ENCODE peak calls at places on chromosomes 11 and 22, in eight cellular contexts. F, X, B, M, N, A, G and T are unnamed samples.

GRCh38 chr11:128417607-128418324 is 169.6 kb downstream of the ETS1 start:
- DNase-seq in F (peak), X (no peak), B (peak), M (peak), N (peak), A (no peak), G (no peak), T (no peak)

GRCh38 chr22:23058481-23059336 is 11.6 kb upstream of the GNAZ start:
- DNase-seq in F (no peak), X (no peak), B (no peak), M (no peak), N (no peak), A (no peak), G (no peak), T (no peak)

GRCh38 chr11:124865181-124865901 is at the start of gene ROBO3:
- DNase-seq in F (no peak), X (no peak), B (no peak), M (no peak), N (no peak), A (no peak), G (peak), T (no peak)

GRCh38 chr11:132941024-132941646 is 591.2 kb downstream of the OPCML start:
- DNase-seq in F (peak), X (peak), B (peak), M (peak), N (peak), A (peak), G (peak), T (no peak)

GRCh38 chr11:114075891-114076441 is 16.5 kb downstream of the ZBTB16 start:
- DNase-seq in F (peak), X (peak), B (peak), M (peak), N (no peak), A (no peak), G (peak), T (no peak)

GRCh38 chr11:107859459-107860239 is 1.1 kb upstream of the SLC35F2 start:
- DNase-seq in F (no peak), X (peak), B (no peak), M (peak), N (peak), A (peak), G (peak), T (no peak)

GRCh38 chr11:133724116-133724515 is 121.2 kb downstream of the SPATA19 start:
- DNase-seq in F (no peak), X (no peak), B (no peak), M (no peak), N (no peak), A (no peak), G (no peak), T (no peak)

GRCh38 chr11:62980133-62980760 is 4.5 kb downstream of the SLC22A6 start:
- DNase-seq in F (no peak), X (peak), B (peak), M (no peak), N (no peak), A (no peak), G (peak), T (no peak)

GRCh38 chr11:65915101-65915820 is 3.6 kb downstream of the C11orf68 start:
- DNase-seq in F (no peak), X (no peak), B (no peak), M (no peak), N (no peak), A (no peak), G (no peak), T (no peak)

GRCh38 chr11:59710136-59710847 is 3.4 kb downstream of the OR10V1 start:
- DNase-seq in F (peak), X (no peak), B (no peak), M (no peak), N (no peak), A (peak), G (no peak), T (no peak)

GRCh38 chr11:112470355-112470754 is 209.7 kb upstream of the PLET1 start:
- DNase-seq in F (no peak), X (no peak), B (no peak), M (no peak), N (peak), A (no peak), G (no peak), T (no peak)

GRCh38 chr11:107590460-107591097 is 368 bp upstream of the ELMOD1 start:
- DNase-seq in F (no peak), X (no peak), B (no peak), M (no peak), N (no peak), A (no peak), G (peak), T (no peak)

GRCh38 chr11:44285756-44286155 is 24.2 kb downstream of the ALX4 start:
- DNase-seq in F (no peak), X (no peak), B (no peak), M (no peak), N (no peak), A (no peak), G (no peak), T (no peak)

GRCh38 chr22:23286296-23286695 is 106.0 kb downstream of the BCR start:
- DNase-seq in F (no peak), X (no peak), B (no peak), M (no peak), N (no peak), A (no peak), G (no peak), T (no peak)

GRCh38 chr11:36008576-36008975 is 64.7 kb downstream of the LDLRAD3 start:
- DNase-seq in F (no peak), X (no peak), B (peak), M (no peak), N (no peak), A (no peak), G (no peak), T (no peak)

GRCh38 chr22:48748860-48749554 is 1078.7 kb downstream of the BRD1 start:
- DNase-seq in F (no peak), X (no peak), B (no peak), M (no peak), N (no peak), A (no peak), G (no peak), T (no peak)

GRCh38 chr11:34426766-34427170 is 12.0 kb upstream of the CAT start:
- DNase-seq in F (peak), X (no peak), B (no peak), M (peak), N (no peak), A (no peak), G (no peak), T (no peak)

GRCh38 chr11:107598225-107599139 is 7.5 kb downstream of the ELMOD1 start:
- DNase-seq in F (peak), X (peak), B (peak), M (no peak), N (no peak), A (no peak), G (peak), T (no peak)

GRCh38 chr11:64675417-64676252 is 47.4 kb downstream of the NRXN2 start:
- DNase-seq in F (peak), X (no peak), B (peak), M (peak), N (peak), A (peak), G (no peak), T (peak)

GRCh38 chr11:119338318-119338890 is 2.3 kb downstream of the C1QTNF5 start:
- DNase-seq in F (peak), X (peak), B (peak), M (peak), N (peak), A (peak), G (peak), T (no peak)

GRCh38 chr22:45865561-45866397 is 111.2 kb downstream of the WNT7B start:
- DNase-seq in F (no peak), X (peak), B (no peak), M (no peak), N (no peak), A (no peak), G (no peak), T (no peak)

GRCh38 chr22:45866398-45867117 is 110.4 kb downstream of the WNT7B start:
- DNase-seq in F (no peak), X (peak), B (no peak), M (no peak), N (no peak), A (no peak), G (peak), T (no peak)

GRCh38 chr22:45868586-45869443 is 108.1 kb downstream of the WNT7B start:
- DNase-seq in F (no peak), X (no peak), B (no peak), M (no peak), N (no peak), A (no peak), G (no peak), T (no peak)

GRCh38 chr22:45867906-45868555 is 108.9 kb downstream of the WNT7B start:
- DNase-seq in F (no peak), X (peak), B (no peak), M (no peak), N (no peak), A (no peak), G (no peak), T (no peak)

GRCh38 chr22:45867118-45867905 is 109.7 kb downstream of the WNT7B start:
- DNase-seq in F (no peak), X (peak), B (peak), M (peak), N (no peak), A (no peak), G (peak), T (no peak)
- TF ChIP-seq CTCF in F (peak), X (no peak), B (no peak), M (peak), N (peak), A (peak), G (peak), T (no peak)

DNA sequence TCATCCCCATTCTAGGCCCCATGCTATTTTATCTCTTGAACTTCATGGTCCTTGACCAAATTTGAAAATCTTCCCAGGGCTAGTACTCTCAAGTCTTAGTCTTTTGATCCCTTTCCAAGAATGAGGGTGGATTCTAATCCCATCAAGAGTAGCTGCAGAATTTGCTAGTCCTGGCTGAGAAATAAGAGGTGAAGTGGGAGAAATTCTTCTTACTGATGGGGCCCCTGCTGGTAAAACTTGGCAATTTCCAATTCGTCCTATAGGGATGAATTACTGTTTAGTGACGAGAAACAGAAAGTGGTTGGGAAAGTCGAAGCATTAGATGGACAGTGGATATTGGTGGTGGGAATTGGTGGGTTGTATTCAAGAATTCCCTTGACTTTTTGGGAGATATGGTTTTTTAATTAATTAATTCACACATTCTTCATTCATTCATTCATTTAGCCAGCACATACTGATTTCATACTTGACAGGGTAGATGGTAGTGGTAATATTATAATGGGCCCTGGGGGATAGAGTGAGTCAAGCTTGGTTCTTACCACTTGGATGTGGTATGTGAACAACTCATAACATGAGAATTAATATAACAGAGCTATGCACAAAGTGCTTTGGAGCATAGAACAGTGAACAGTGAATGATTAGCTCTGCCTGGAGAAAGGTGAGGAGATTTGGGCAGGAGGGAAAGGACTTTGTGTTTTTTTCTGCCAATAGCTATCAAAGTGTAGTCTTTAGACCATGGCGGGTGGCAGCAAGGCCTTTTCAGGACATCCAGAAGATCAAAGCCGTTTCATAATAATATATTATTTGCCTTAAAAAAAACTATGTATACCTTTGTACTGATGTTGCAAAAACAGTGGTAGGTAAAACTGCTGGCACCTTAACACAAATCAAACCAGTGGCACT is 103.8 kb downstream of the STIM1 start:
- DNase-seq in F (peak), X (peak), B (peak), M (peak), N (peak), A (peak), G (peak), T (no peak)
- TF ChIP-seq CTCF in F (peak), X (peak), B (peak), M (peak), N (no peak), A (peak), G (peak), T (peak)

GRCh38 chr11:131504199-131504949 is 134.0 kb downstream of the NTM start:
- DNase-seq in F (no peak), X (peak), B (no peak), M (peak), N (no peak), A (no peak), G (peak), T (no peak)
- TF ChIP-seq CTCF in F (peak), X (no peak), B (no peak), M (no peak), N (no peak), A (peak), G (peak), T (no peak)

GRCh38 chr11:17561111-17561415 is 14.0 kb downstream of the OTOG start:
- DNase-seq in F (no peak), X (no peak), B (no peak), M (no peak), N (no peak), A (no peak), G (no peak), T (no peak)

GRCh38 chr11:17563961-17564686 is 17.1 kb downstream of the OTOG start:
- DNase-seq in F (no peak), X (no peak), B (no peak), M (no peak), N (no peak), A (no peak), G (no peak), T (no peak)

GRCh38 chr11:17563248-17563647 is 16.2 kb downstream of the OTOG start:
- DNase-seq in F (no peak), X (no peak), B (no peak), M (no peak), N (peak), A (peak), G (peak), T (no peak)

GRCh38 chr11:17561466-17562001 is 14.5 kb downstream of the OTOG start:
- DNase-seq in F (no peak), X (no peak), B (no peak), M (no peak), N (no peak), A (no peak), G (no peak), T (no peak)

GRCh38 chr11:17564687-17565042 is 17.6 kb downstream of the OTOG start:
- DNase-seq in F (no peak), X (no peak), B (no peak), M (no peak), N (no peak), A (no peak), G (peak), T (no peak)
- TF ChIP-seq CTCF in F (peak), X (peak), B (peak), M (no peak), N (no peak), A (peak), G (peak), T (no peak)

DNA sequence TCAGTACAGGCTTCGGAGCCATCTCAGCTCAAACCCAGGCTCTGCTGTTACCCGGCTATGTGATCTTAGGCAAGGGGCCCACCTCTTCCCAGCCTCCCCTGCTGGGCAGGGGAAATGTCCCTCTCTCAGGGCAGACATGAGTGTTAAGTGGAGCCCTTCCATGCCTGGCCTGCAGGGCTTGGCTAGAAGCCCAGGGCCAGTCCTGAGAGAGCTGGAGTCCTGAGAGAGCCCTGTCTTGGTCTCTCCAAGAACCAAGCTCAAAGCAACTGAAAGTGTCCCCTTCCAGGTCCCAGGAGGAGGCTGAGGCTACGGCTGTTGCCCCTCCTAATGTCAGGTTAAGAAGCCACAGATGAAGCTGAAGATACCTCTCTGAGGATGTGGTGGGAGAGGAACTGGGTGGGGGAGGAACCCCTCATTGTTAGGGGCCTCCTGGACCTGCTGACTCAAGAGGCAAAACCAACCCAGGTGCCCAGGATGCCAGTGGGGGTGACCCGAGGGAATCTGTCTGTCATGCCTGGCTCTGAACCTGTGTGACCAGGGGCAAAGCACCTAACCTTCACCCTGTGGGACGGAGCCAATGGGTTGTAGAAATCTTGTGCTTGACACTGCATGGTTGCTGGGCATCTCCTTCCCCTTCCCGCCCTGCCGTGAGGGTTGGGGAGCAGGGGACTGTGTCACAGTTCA is 4.2 kb downstream of the ZP1 start:
- DNase-seq in F (peak), X (no peak), B (peak), M (peak), N (no peak), A (no peak), G (no peak), T (no peak)
- TF ChIP-seq CTCF in F (peak), X (no peak), B (peak), M (peak), N (no peak), A (no peak), G (no peak), T (no peak)

DNA sequence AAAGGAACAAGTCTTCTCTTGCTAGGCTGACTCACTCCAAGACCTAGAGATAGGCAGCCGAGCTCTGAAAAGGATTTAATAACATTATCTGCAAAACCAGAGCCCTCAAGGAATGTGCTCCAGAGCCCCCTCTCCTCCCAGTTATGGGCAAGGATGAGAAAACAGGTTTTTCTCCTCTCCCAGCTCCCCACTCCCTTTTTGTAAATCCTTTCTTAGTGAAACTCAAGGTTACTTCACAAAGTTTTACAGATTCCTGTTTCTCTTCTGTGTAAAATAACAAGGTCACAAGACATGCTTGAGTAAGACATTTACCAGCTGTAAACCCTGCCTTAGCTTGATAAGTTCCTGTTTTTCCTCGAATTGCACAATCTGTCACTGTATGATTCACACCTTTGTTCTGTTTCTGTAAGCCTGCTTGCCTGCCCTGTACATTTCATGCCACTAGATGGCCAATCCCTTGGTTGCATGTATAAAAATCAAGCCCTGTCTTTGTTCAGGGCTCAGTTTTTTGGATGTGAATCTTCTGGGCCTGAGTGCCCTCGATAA is 489.4 kb downstream of the KCNA4 start:
- DNase-seq in F (peak), X (no peak), B (peak), M (peak), N (peak), A (peak), G (peak), T (no peak)
- TF ChIP-seq CTCF in F (peak), X (peak), B (peak), M (peak), N (peak), A (peak), G (peak), T (peak)

DNA sequence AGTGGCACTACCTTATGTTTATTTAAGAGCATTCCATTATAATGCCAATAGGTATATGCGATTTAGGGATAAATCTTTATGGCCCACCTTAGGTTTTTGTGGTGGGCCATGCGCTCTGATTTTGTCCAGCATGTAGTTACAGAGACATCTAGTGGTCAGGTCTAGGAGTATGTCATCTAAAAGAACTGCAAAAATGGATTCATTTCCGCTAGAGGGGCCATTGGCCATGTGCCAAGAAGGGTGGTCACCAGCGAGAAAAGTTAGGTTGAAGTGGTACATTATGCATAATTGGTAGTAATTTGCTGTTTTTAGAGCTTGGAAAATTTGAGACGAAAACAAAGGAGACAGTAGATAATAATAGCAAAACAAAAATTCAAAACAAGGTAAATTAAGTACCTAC is 27.7 kb downstream of the LRRC4C start:
- DNase-seq in F (no peak), X (peak), B (no peak), M (no peak), N (peak), A (no peak), G (peak), T (no peak)
- TF ChIP-seq CTCF in F (peak), X (peak), B (peak), M (no peak), N (no peak), A (peak), G (peak), T (no peak)

DNA sequence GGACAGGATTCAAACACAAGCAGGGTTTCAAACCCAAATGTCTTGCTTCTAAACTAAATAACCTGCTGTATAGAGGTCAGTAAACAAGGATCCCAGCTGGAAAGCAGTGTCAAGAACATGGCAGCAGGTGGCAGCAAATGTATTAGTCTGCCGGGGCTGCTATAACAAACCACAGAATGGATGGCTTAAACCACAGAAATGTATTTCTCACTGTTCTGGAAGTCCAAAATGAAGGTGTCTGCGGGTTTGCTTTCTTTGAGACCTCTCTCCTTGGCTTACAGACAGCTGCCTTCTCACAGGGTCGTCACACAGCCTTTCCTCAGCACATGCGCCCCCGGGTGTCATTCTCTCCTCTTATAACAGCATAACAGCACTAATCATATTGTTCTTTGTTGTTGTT is 65.1 kb upstream of the LRRC55 start:
- DNase-seq in F (peak), X (peak), B (peak), M (peak), N (peak), A (peak), G (peak), T (no peak)
- TF ChIP-seq CTCF in F (peak), X (peak), B (peak), M (peak), N (peak), A (peak), G (peak), T (peak)

GRCh38 chr22:39721456-39722325 is 151.1 kb downstream of the CACNA1I start:
- DNase-seq in F (no peak), X (no peak), B (no peak), M (no peak), N (no peak), A (no peak), G (no peak), T (no peak)
- TF ChIP-seq CTCF in F (no peak), X (no peak), B (no peak), M (no peak), N (no peak), A (no peak), G (no peak), T (no peak)